ENCODE peak calls at places on chromosomes 16 and 17, in seven cellular contexts. One of them, this sample, is unnamed.

GRCh38 chr17:82434216-82434565 is 15.8 kb upstream of the OGFOD3 start:
- DNase-seq in frontal cortex: no peak
- DNase-seq in CD14-positive monocyte: no peak
- DNase-seq in COLO829: no peak
- DNase-seq in stimulated activated naive CD8-positive, alpha-beta T cell treated with anti-CD3 and anti-CD28 coated beads, Interleukin-15, Interleukin-2, amounts not matched to agents 100 U/mL and 50 U/mL, for 24 hours: peak
- DNase-seq in EH: no peak
- DNase-seq in GM13976: no peak
- DNase-seq in this sample: no peak

GRCh38 chr17:1365445-1366039 is 34.5 kb downstream of the YWHAE start:
- DNase-seq in frontal cortex: peak
- DNase-seq in CD14-positive monocyte: peak
- DNase-seq in COLO829: peak
- DNase-seq in stimulated activated naive CD8-positive, alpha-beta T cell treated with anti-CD3 and anti-CD28 coated beads, Interleukin-15, Interleukin-2, amounts not matched to agents 100 U/mL and 50 U/mL, for 24 hours: peak
- DNase-seq in EH: peak
- DNase-seq in GM13976: peak
- DNase-seq in this sample: peak

GRCh38 chr17:81579821-81580321 is 27.7 kb upstream of the FAAP100 start:
- DNase-seq in frontal cortex: no peak
- DNase-seq in CD14-positive monocyte: no peak
- DNase-seq in COLO829: no peak
- DNase-seq in stimulated activated naive CD8-positive, alpha-beta T cell treated with anti-CD3 and anti-CD28 coated beads, Interleukin-15, Interleukin-2, amounts not matched to agents 100 U/mL and 50 U/mL, for 24 hours: no peak
- DNase-seq in EH: peak
- DNase-seq in GM13976: no peak
- DNase-seq in this sample: no peak

GRCh38 chr16:77443834-77444460 is 9.1 kb upstream of the ADAMTS18 start:
- DNase-seq in frontal cortex: no peak
- DNase-seq in CD14-positive monocyte: no peak
- DNase-seq in COLO829: no peak
- DNase-seq in stimulated activated naive CD8-positive, alpha-beta T cell treated with anti-CD3 and anti-CD28 coated beads, Interleukin-15, Interleukin-2, amounts not matched to agents 100 U/mL and 50 U/mL, for 24 hours: no peak
- DNase-seq in EH: no peak
- DNase-seq in GM13976: no peak
- DNase-seq in this sample: no peak

GRCh38 chr17:40315678-40316570 is 6.9 kb downstream of the RARA start:
- DNase-seq in frontal cortex: peak
- DNase-seq in CD14-positive monocyte: no peak
- DNase-seq in COLO829: no peak
- DNase-seq in stimulated activated naive CD8-positive, alpha-beta T cell treated with anti-CD3 and anti-CD28 coated beads, Interleukin-15, Interleukin-2, amounts not matched to agents 100 U/mL and 50 U/mL, for 24 hours: no peak
- DNase-seq in EH: no peak
- DNase-seq in GM13976: no peak
- DNase-seq in this sample: no peak

GRCh38 chr16:19104591-19104990 is 9.2 kb upstream of the ITPRIPL2 start:
- DNase-seq in frontal cortex: no peak
- DNase-seq in CD14-positive monocyte: no peak
- DNase-seq in COLO829: no peak
- DNase-seq in stimulated activated naive CD8-positive, alpha-beta T cell treated with anti-CD3 and anti-CD28 coated beads, Interleukin-15, Interleukin-2, amounts not matched to agents 100 U/mL and 50 U/mL, for 24 hours: no peak
- DNase-seq in EH: no peak
- DNase-seq in GM13976: no peak
- DNase-seq in this sample: no peak

GRCh38 chr17:40791808-40792436 is 7.8 kb downstream of the KRT28 start:
- DNase-seq in frontal cortex: no peak
- DNase-seq in CD14-positive monocyte: no peak
- DNase-seq in COLO829: peak
- DNase-seq in stimulated activated naive CD8-positive, alpha-beta T cell treated with anti-CD3 and anti-CD28 coated beads, Interleukin-15, Interleukin-2, amounts not matched to agents 100 U/mL and 50 U/mL, for 24 hours: no peak
- DNase-seq in EH: peak
- DNase-seq in GM13976: no peak
- DNase-seq in this sample: no peak

GRCh38 chr16:46908540-46909372 is 24.6 kb downstream of the GPT2 start:
- DNase-seq in frontal cortex: peak
- DNase-seq in CD14-positive monocyte: no peak
- DNase-seq in COLO829: peak
- DNase-seq in stimulated activated naive CD8-positive, alpha-beta T cell treated with anti-CD3 and anti-CD28 coated beads, Interleukin-15, Interleukin-2, amounts not matched to agents 100 U/mL and 50 U/mL, for 24 hours: peak
- DNase-seq in EH: peak
- DNase-seq in GM13976: peak
- DNase-seq in this sample: peak

GRCh38 chr16:73092236-73092781 is 44.4 kb upstream of the ZFHX3 start:
- DNase-seq in frontal cortex: no peak
- DNase-seq in CD14-positive monocyte: no peak
- DNase-seq in COLO829: peak
- DNase-seq in stimulated activated naive CD8-positive, alpha-beta T cell treated with anti-CD3 and anti-CD28 coated beads, Interleukin-15, Interleukin-2, amounts not matched to agents 100 U/mL and 50 U/mL, for 24 hours: no peak
- DNase-seq in EH: peak
- DNase-seq in GM13976: no peak
- DNase-seq in this sample: no peak

GRCh38 chr17:14165672-14166071 is 71.0 kb downstream of the CDRT15 start:
- DNase-seq in frontal cortex: no peak
- DNase-seq in CD14-positive monocyte: no peak
- DNase-seq in COLO829: no peak
- DNase-seq in stimulated activated naive CD8-positive, alpha-beta T cell treated with anti-CD3 and anti-CD28 coated beads, Interleukin-15, Interleukin-2, amounts not matched to agents 100 U/mL and 50 U/mL, for 24 hours: no peak
- DNase-seq in EH: no peak
- DNase-seq in GM13976: no peak
- DNase-seq in this sample: no peak

GRCh38 chr16:89900885-89901284 is 17.8 kb upstream of the MC1R start:
- DNase-seq in frontal cortex: no peak
- DNase-seq in CD14-positive monocyte: no peak
- DNase-seq in COLO829: no peak
- DNase-seq in stimulated activated naive CD8-positive, alpha-beta T cell treated with anti-CD3 and anti-CD28 coated beads, Interleukin-15, Interleukin-2, amounts not matched to agents 100 U/mL and 50 U/mL, for 24 hours: no peak
- DNase-seq in EH: no peak
- DNase-seq in GM13976: no peak
- DNase-seq in this sample: no peak

This sample was measured in memory B cell.